ENCODE peak calls at places on chromosomes 2 and 18, in six cellular contexts. C, F, S, R, J and K are unnamed samples.

GRCh38 chr2:113072584-113072983 is 4.8 kb downstream of the IL1F10 start:
- DNase-seq in J (no peak), S (no peak), R (no peak), F (no peak), C (no peak), K (no peak)

GRCh38 chr2:150621800-150622199 is 134.3 kb upstream of the RND3 start:
- DNase-seq in S (no peak), F (no peak), J (peak; percentile 96), R (no peak), C (no peak), K (peak; percentile 26)

GRCh38 chr18:76721207-76721996 is 101.0 kb upstream of the ZNF236 start:
- DNase-seq in C (no peak), F (no peak), J (no peak), S (no peak), R (no peak), K (no peak)

GRCh38 chr2:73289304-73289703 is 4.0 kb downstream of the EGR4 start:
- DNase-seq in F (no peak), R (no peak), J (no peak), S (peak; percentile 18), C (no peak), K (no peak)

GRCh38 chr18:48590678-48591077 is 51.8 kb downstream of the CTIF start:
- DNase-seq in F (no peak), C (no peak), S (no peak), J (peak; percentile 94), R (no peak), K (no peak)

GRCh38 chr2:172204762-172205161 is 102.1 kb upstream of the DLX2 start:
- DNase-seq in J (no peak), F (no peak), S (no peak), R (no peak), C (no peak), K (no peak)

GRCh38 chr2:100281521-100282438 is 40.5 kb downstream of the LONRF2 start:
- DNase-seq in J (peak; percentile 61), R (no peak), S (no peak), F (no peak), C (peak; percentile 44), K (no peak)

GRCh38 chr18:48733854-48734253 is 195.0 kb downstream of the CTIF start:
- DNase-seq in R (no peak), C (no peak), F (no peak), J (no peak), S (no peak), K (no peak)

GRCh38 chr2:8462280-8462679 is 219.6 kb upstream of the ID2 start:
- DNase-seq in R (no peak), S (peak; percentile 43), J (no peak), C (no peak), F (no peak), K (no peak)

GRCh38 chr18:46677609-46678470 is 20.8 kb upstream of the LOXHD1 start:
- DNase-seq in C (peak; percentile 16), S (no peak), F (no peak), J (peak; percentile 55), R (no peak), K (no peak)

GRCh38 chr2:105515581-105516415 is 116.9 kb upstream of the FHL2 start:
- DNase-seq in F (no peak), C (no peak), J (no peak), R (no peak), S (no peak), K (no peak)

GRCh38 chr18:22363867-22364463 is 53.8 kb downstream of the CTAGE1 start:
- DNase-seq in F (no peak), R (no peak), S (no peak), C (no peak), J (no peak), K (no peak)

GRCh38 chr2:907706-908105 is 42.9 kb upstream of the SNTG2 start:
- DNase-seq in F (peak; percentile 14), S (no peak), C (no peak), J (no peak), R (no peak), K (no peak)

GRCh38 chr2:25161055-25161781 is 7.2 kb downstream of the POMC start:
- DNase-seq in C (peak; percentile 77), S (no peak), R (no peak), F (peak; percentile 79), J (peak; percentile 68), K (no peak)

GRCh38 chr2:74551942-74552913 is 1.5 kb downstream of the LOXL3 start:
- DNase-seq in C (no peak), J (peak; percentile 36), F (no peak), R (no peak), S (no peak), K (no peak)

GRCh38 chr2:240795916-240796510 is 24.0 kb downstream of the KIF1A start:
- DNase-seq in R (no peak), F (no peak), J (no peak), S (no peak), C (no peak), K (no peak)

GRCh38 chr2:203225423-203226039 is 13.3 kb upstream of the CYP20A1 start:
- DNase-seq in C (peak; percentile 58), J (peak; percentile 41), R (peak; percentile 35), S (peak; percentile 45), F (no peak), K (peak; percentile 17)

GRCh38 chr2:121209014-121209610 is 75.9 kb downstream of the TFCP2L1 start:
- DNase-seq in C (no peak), R (no peak), S (no peak), F (no peak), J (no peak), K (no peak)

GRCh38 chr18:9417081-9417841 is 58.1 kb upstream of the RALBP1 start:
- DNase-seq in C (peak; percentile 7), F (no peak), S (no peak), J (peak; percentile 63), R (no peak), K (peak; percentile 21)

GRCh38 chr18:51721388-51721787 is 523.9 kb upstream of the MEX3C start:
- DNase-seq in R (no peak), J (no peak), F (no peak), C (no peak), S (no peak), K (no peak)

GRCh38 chr2:100761365-100761764 is 58.6 kb upstream of the NPAS2 start:
- DNase-seq in J (no peak), S (no peak), F (no peak), C (no peak), R (no peak), K (no peak)

GRCh38 chr2:212832211-212833195 is 293.9 kb upstream of the ERBB4 start:
- DNase-seq in S (no peak), R (no peak), C (no peak), F (no peak), J (no peak), K (no peak)

GRCh38 chr18:66219817-66220216 is 384.1 kb downstream of the CDH19 start:
- DNase-seq in S (no peak), J (no peak), C (no peak), R (no peak), F (no peak), K (no peak)

GRCh38 chr2:200408428-200409311 is 101.2 kb downstream of the KCTD18 start:
- DNase-seq in S (no peak), R (peak; percentile 52), J (peak; percentile 93), C (no peak), F (no peak), K (peak; percentile 32)

GRCh38 chr2:138632066-138632465 is 130.5 kb downstream of the SPOPL start:
- DNase-seq in J (peak; percentile 39), C (no peak), R (no peak), S (no peak), F (no peak), K (no peak)

GRCh38 chr18:78402966-78403365 is 576.7 kb upstream of the SALL3 start:
- DNase-seq in F (no peak), R (no peak), C (no peak), S (no peak), J (no peak), K (no peak)

GRCh38 chr2:58708565-58708964 is 467.4 kb upstream of the FANCL start:
- DNase-seq in J (no peak), R (no peak), S (no peak), C (no peak), F (no peak), K (no peak)
- H3K79me2 ChIP-seq in J (no peaks in the 10 kb centered on the region), R (no peaks in the 10 kb centered on the region), S (no peaks in the 10 kb centered on the region), C (no peaks in the 10 kb centered on the region), F (no peaks in the 10 kb centered on the region), K (no peaks in the 10 kb centered on the region)

GRCh38 chr18:58056847-58057246 is 12.8 kb downstream of the NEDD4L start:
- DNase-seq in J (no peak), F (no peak), R (no peak), S (no peak), C (no peak), K (no peak)
- H4K20me1 ChIP-seq in J (no peaks in the 10 kb centered on the region), F (no peaks in the 10 kb centered on the region), R (peaks cover 20% of the 10 kb centered on the region), S (no peaks in the 10 kb centered on the region), C (peaks cover 13% of the 10 kb centered on the region), K (peaks cover 24% of the 10 kb centered on the region)

GRCh38 chr18:55461843-55462242 is 126.1 kb downstream of the TCF4 start:
- DNase-seq in F (no peak), C (no peak), J (no peak), R (no peak), S (no peak), K (no peak)

GRCh38 chr18:55455938-55456337 is 132.1 kb downstream of the TCF4 start:
- DNase-seq in R (no peak), J (no peak), S (no peak), C (no peak), F (no peak), K (no peak)

GRCh38 chr18:55453186-55453585 is 134.8 kb downstream of the TCF4 start:
- DNase-seq in F (no peak), S (no peak), C (no peak), R (no peak), J (peak; percentile 14), K (no peak)

GRCh38 chr18:55458456-55459238 is 129.3 kb downstream of the TCF4 start:
- DNase-seq in J (no peak), F (no peak), S (no peak), C (no peak), R (no peak), K (no peak)

DNA sequence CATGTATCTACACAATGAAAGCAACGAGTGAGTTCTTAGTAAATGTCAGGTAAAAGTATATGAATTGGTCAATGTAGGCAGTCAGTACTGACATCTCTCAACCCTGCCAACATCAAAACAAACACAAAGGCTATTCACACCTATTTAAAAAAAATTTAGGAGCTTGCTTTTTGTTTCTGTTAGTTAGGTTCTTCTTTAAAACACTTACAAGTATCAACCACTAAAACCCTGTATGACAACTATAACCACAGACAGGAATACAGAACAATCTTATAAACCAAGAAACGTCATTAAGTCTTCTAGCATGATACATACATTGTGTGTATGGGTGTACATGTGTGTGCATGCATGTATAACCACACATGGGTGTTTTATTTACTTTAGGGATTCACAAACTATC is 131.0 kb downstream of the TCF4 start:
- DNase-seq in C (no peak), J (no peak), F (no peak), S (no peak), R (no peak), K (no peak)
- H3K4me2 ChIP-seq in C (no peak overlapping the region), J (no peak overlapping the region), F (no peak overlapping the region), S (no peak overlapping the region), R (no peak overlapping the region), K (no peak overlapping the region)

DNA sequence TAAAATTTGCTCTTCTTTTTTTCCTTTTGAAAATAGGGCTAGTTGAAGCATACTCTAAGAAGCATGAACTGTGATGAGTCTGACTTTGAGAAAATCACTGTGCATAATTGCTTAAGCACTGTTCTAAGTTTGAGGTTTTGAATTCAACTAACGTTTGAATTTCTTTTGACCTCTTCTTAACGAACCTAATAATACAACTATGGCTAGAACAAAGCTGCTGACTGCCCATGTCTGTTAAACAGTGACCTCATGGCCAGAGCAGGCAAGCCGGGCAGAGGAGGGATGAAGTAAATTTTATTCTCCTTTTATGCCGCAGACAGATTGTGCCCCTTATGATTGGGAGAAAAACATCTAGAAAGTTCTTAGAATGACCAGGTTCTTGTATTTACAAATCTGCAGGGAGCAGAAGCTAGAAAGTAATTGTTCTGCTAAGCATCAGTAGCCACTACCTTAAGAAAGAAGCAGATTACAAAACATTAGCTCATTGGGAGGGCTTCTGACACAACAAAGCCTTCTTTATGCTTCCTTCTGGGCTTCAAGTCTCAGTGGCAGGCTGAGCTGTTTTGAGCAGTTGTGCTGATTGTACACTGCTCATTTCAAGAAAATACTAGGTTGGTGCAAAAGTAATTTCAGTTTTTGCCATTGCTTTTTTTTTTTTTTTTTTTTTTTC is 97.8 kb upstream of the RASGRP3 start:
- DNase-seq in J (peak; percentile 52), S (no peak), R (no peak), C (peak; percentile 24), F (no peak), K (no peak)
- H3K79me2 ChIP-seq in J (no peaks in the 10 kb centered on the region), S (no peaks in the 10 kb centered on the region), R (no peaks in the 10 kb centered on the region), C (no peaks in the 10 kb centered on the region), F (no peaks in the 10 kb centered on the region), K (no peaks in the 10 kb centered on the region)